ENCODE peak calls at places on chromosomes 6 and 20, in five cellular contexts. Y, C, Q, D and R are unnamed samples.

GRCh38 chr6:41022294-41022693 is 16.7 kb downstream of the UNC5CL start:
- DNase-seq in Y (peak; percentile 66), C (no peak), Q (no peak), D (no peak), R (no peak)

GRCh38 chr6:129342243-129342642 is 367.7 kb downstream of the ARHGAP18 start:
- DNase-seq in Y (peak; percentile 77), C (no peak), Q (no peak), D (no peak), R (no peak)

GRCh38 chr20:64226686-64227576 is 28.6 kb upstream of the PCMTD2 start:
- DNase-seq in Y (no peak), C (no peak), Q (peak; percentile 6), D (no peak), R (no peak)

GRCh38 chr20:35615667-35616464 is at the start of gene SPAG4:
- DNase-seq in Y (peak; percentile 99), C (peak; percentile 99), Q (peak; percentile 99), D (no peak), R (peak; percentile 99)

GRCh38 chr6:56524891-56525703 is 117.6 kb downstream of the DST start:
- DNase-seq in Y (peak; percentile 92), C (no peak), Q (no peak), D (no peak), R (no peak)

GRCh38 chr6:112357801-112358200 is 10.7 kb downstream of the RFPL4B start:
- DNase-seq in Y (peak; percentile 30), C (no peak), Q (no peak), D (no peak), R (no peak)

GRCh38 chr6:150005761-150006651 is 19.3 kb downstream of the RAET1L start:
- DNase-seq in Y (no peak), C (no peak), Q (no peak), D (no peak), R (no peak)

GRCh38 chr6:101534386-101534785 is 140.9 kb downstream of the GRIK2 start:
- DNase-seq in Y (peak; percentile 67), C (no peak), Q (no peak), D (no peak), R (no peak)

GRCh38 chr6:16868968-16869367 is 107.7 kb upstream of the ATXN1 start:
- DNase-seq in Y (no peak), C (no peak), Q (no peak), D (no peak), R (no peak)

GRCh38 chr6:14736231-14736953 is 509.5 kb upstream of the JARID2 start:
- DNase-seq in Y (no peak), C (no peak), Q (no peak), D (no peak), R (no peak)

GRCh38 chr6:142438898-142439297 is 137.1 kb downstream of the ADGRG6 start:
- DNase-seq in Y (no peak), C (no peak), Q (no peak), D (no peak), R (no peak)

GRCh38 chr6:157328108-157328692 is 4.9 kb upstream of the TMEM242 start:
- DNase-seq in Y (no peak), C (no peak), Q (no peak), D (no peak), R (no peak)

GRCh38 chr6:131968672-131969071 is 17.5 kb upstream of the CCN2 start:
- DNase-seq in Y (no peak), C (no peak), Q (no peak), D (no peak), R (no peak)

GRCh38 chr6:133240511-133241087 is 558 bp upstream of the EYA4 start:
- DNase-seq in Y (peak; percentile 64), C (no peak), Q (peak; percentile 35), D (no peak), R (peak; percentile 34)

GRCh38 chr6:169589699-169590257 is 112.1 kb downstream of the WDR27 start:
- DNase-seq in Y (no peak), C (no peak), Q (no peak), D (peak; percentile 70), R (no peak)

GRCh38 chr20:14067631-14068030 is 72.3 kb downstream of the MACROD2 start:
- DNase-seq in Y (no peak), C (no peak), Q (no peak), D (no peak), R (no peak)

GRCh38 chr6:21998539-21998938 is 298.3 kb downstream of the PRL start:
- DNase-seq in Y (no peak), C (no peak), Q (no peak), D (no peak), R (no peak)

GRCh38 chr6:132484680-132485018 is 28.3 kb downstream of the STX7 start:
- DNase-seq in Y (no peak), C (no peak), Q (no peak), D (no peak), R (no peak)

GRCh38 chr6:26531897-26532296 is 6.3 kb upstream of the HMGN4 start:
- DNase-seq in Y (no peak), C (no peak), Q (no peak), D (no peak), R (no peak)

GRCh38 chr6:32941412-32941784 is 570 bp upstream of the HLA-DMB start:
- DNase-seq in Y (no peak), C (no peak), Q (no peak), D (peak; percentile 63), R (no peak)

GRCh38 chr6:51339728-51340127 is 521.1 kb downstream of the TFAP2B start:
- DNase-seq in Y (no peak), C (no peak), Q (no peak), D (no peak), R (no peak)

GRCh38 chr20:36778831-36779655 is 5.5 kb upstream of the DSN1 start:
- DNase-seq in Y (no peak), C (no peak), Q (no peak), D (no peak), R (no peak)

GRCh38 chr20:967796-968742 is 34.0 kb downstream of the RSPO4 start:
- DNase-seq in Y (no peak), C (no peak), Q (no peak), D (no peak), R (peak; percentile 89)

GRCh38 chr20:50931048-50931305 is 260 bp downstream of the ADNP start:
- DNase-seq in Y (no peak), C (no peak), Q (no peak), D (no peak), R (no peak)

GRCh38 chr6:122788208-122788607 is 850 bp upstream of the SMPDL3A start:
- DNase-seq in Y (no peak), C (no peak), Q (no peak), D (no peak), R (no peak)
- H3K27me3 ChIP-seq in Y (no peaks in the 10 kb centered on the region), C (no peaks in the 10 kb centered on the region), Q (no peaks in the 10 kb centered on the region), D (no peaks in the 10 kb centered on the region), R (no peaks in the 10 kb centered on the region)

GRCh38 chr20:44173846-44174245 is 13.1 kb downstream of the JPH2 start:
- DNase-seq in Y (no peak), C (no peak), Q (no peak), D (no peak), R (no peak)

GRCh38 chr20:44173116-44173515 is 13.9 kb downstream of the JPH2 start:
- DNase-seq in Y (no peak), C (no peak), Q (no peak), D (no peak), R (no peak)

GRCh38 chr20:44171775-44172571 is 15.0 kb downstream of the JPH2 start:
- DNase-seq in Y (no peak), C (no peak), Q (no peak), D (no peak), R (no peak)

GRCh38 chr20:44172572-44172950 is 14.4 kb downstream of the JPH2 start:
- DNase-seq in Y (no peak), C (no peak), Q (no peak), D (no peak), R (no peak)

GRCh38 chr20:44170796-44171410 is 16.1 kb downstream of the JPH2 start:
- DNase-seq in Y (no peak), C (no peak), Q (no peak), D (no peak), R (no peak)
- H3K27me3 ChIP-seq in Y (peaks cover 5% of the 10 kb centered on the region), C (peaks cover 3% of the 10 kb centered on the region), Q (no peaks in the 10 kb centered on the region), D (peaks cover 3% of the 10 kb centered on the region), R (no peaks in the 10 kb centered on the region)

GRCh38 chr6:108164815-108165706 is 761 bp upstream of the NR2E1 start:
- DNase-seq in Y (no peak), C (no peak), Q (no peak), D (no peak), R (no peak)

GRCh38 chr6:108163267-108163643 is 2.6 kb upstream of the NR2E1 start:
- DNase-seq in Y (no peak), C (no peak), Q (no peak), D (no peak), R (no peak)

GRCh38 chr6:108165714-108166663 is at the start of gene NR2E1:
- DNase-seq in Y (peak; percentile 10), C (no peak), Q (no peak), D (no peak), R (no peak)

GRCh38 chr6:108163644-108164536 is 1.9 kb upstream of the NR2E1 start:
- DNase-seq in Y (no peak), C (no peak), Q (no peak), D (no peak), R (no peak)

GRCh38 chr6:108164537-108164814 is 1.3 kb upstream of the NR2E1 start:
- DNase-seq in Y (no peak), C (no peak), Q (no peak), D (no peak), R (no peak)
- H3K27me3 ChIP-seq in Y (peaks cover 100% of the 10 kb centered on the region), C (peaks cover 100% of the 10 kb centered on the region), Q (no peaks in the 10 kb centered on the region), D (peaks cover 94% of the 10 kb centered on the region), R (no peaks in the 10 kb centered on the region)

GRCh38 chr20:59603176-59603575 is 1.2 kb upstream of the PHACTR3 start:
- DNase-seq in Y (no peak), C (no peak), Q (no peak), D (no peak), R (no peak)

GRCh38 chr20:59605691-59606364 is 1.5 kb downstream of the PHACTR3 start:
- DNase-seq in Y (no peak), C (no peak), Q (no peak), D (no peak), R (no peak)

GRCh38 chr20:59604770-59605665 is 678 bp downstream of the PHACTR3 start:
- DNase-seq in Y (peak; percentile 9), C (no peak), Q (no peak), D (no peak), R (no peak)

GRCh38 chr20:59602546-59603080 is 1.7 kb upstream of the PHACTR3 start:
- DNase-seq in Y (no peak), C (no peak), Q (no peak), D (no peak), R (no peak)

DNA sequence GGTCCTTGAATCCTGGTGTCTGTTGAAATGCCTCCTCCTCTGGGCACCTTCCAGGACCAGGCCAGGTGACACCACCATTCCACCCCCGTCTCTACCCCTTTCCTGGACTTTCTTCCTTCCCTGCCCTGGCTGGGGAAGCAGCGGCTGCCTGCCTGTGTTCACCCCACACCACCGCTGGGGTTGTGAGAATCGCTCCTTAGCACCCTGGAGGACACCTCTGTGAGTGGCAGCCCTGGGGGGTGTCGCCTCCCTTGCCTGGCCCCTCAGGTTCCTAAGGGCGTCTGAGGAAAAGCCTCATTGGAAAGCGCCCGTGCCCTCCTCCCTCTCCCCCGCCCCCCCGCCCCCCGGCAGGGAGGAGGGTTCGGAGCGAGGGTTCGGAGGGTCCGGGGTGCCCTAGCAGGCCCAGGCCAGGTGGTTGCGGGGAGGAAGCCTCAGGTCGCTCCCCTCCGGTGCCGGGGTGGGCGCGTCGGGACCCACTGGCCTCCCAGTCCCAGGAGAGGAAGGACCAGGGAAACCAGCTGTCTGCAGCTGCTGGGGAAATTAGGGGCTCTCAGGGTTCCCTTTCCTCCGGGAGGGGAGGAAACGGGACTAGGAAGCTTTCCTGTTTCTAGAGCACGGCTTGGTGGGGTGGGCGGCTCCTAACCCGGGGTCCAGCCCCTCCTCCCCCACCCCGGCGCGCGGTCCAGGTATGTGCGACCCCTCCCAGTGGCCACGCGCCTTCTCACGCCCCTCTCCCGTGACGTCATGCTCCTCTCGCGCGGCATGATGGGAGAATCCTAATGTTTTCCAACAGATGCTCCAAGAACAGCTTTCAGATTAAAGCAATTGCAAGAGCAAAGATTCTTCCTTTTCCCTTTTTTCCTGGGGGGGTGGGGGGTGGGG is at the start of gene PHACTR3:
- DNase-seq in Y (no peak), C (no peak), Q (no peak), D (no peak), R (peak; percentile 51)
- H3K27me3 ChIP-seq in Y (peaks cover 75% of the 10 kb centered on the region), C (peaks cover 90% of the 10 kb centered on the region), Q (peaks cover 2% of the 10 kb centered on the region), D (peaks cover 46% of the 10 kb centered on the region), R (no peaks in the 10 kb centered on the region)